ENCODE peak calls at places on chromosomes 13 and 19, in four cellular contexts. I, W, F and H are unnamed samples.

GRCh38 chr13:28384789-28385188 is 110.1 kb downstream of the FLT1 start:
- DNase-seq in I (no peak), W (no peak), F (no peak), H (no peak)

GRCh38 chr13:24863748-24864540 is 100.0 kb downstream of the RNF17 start:
- DNase-seq in I (no peak), W (no peak), F (no peak), H (no peak)

GRCh38 chr13:65911546-65912193 is 1318.5 kb downstream of the PCDH9 start:
- DNase-seq in I (no peak), W (no peak), F (no peak), H (peak)

GRCh38 chr13:44231786-44232516 is 141.7 kb upstream of the SERP2 start:
- DNase-seq in I (no peak), W (peak), F (peak), H (peak)

GRCh38 chr19:290539-291521 is at the start of gene PLPP2:
- DNase-seq in I (no peak), W (peak), F (no peak), H (no peak)

GRCh38 chr19:52961981-52962380 is 700 bp downstream of the ZNF816 start:
- DNase-seq in I (no peak), W (no peak), F (no peak), H (peak)

GRCh38 chr19:46213806-46214205 is 15.7 kb upstream of the IGFL1 start:
- DNase-seq in I (no peak), W (no peak), F (no peak), H (no peak)

GRCh38 chr19:47813304-47813994 is 8.3 kb upstream of the CRX start:
- DNase-seq in I (peak), W (peak), F (peak), H (peak)

GRCh38 chr13:75569576-75569975 is 20.0 kb downstream of the UCHL3 start:
- DNase-seq in I (no peak), W (no peak), F (no peak), H (peak)

GRCh38 chr19:46728693-46729339 is 11.9 kb upstream of the PRKD2 start:
- DNase-seq in I (peak), W (no peak), F (peak), H (peak)

GRCh38 chr13:104571161-104571889 is 1505.1 kb upstream of the SLC10A2 start:
- DNase-seq in I (no peak), W (peak), F (peak), H (peak)

GRCh38 chr13:92297971-92298942 is 899.8 kb downstream of the GPC5 start:
- DNase-seq in I (no peak), W (no peak), F (no peak), H (no peak)

GRCh38 chr13:43884221-43884620 is 4.5 kb downstream of the LACC1 start:
- DNase-seq in I (no peak), W (no peak), F (no peak), H (no peak)

GRCh38 chr13:34591163-34591562 is 350.9 kb upstream of the NBEA start:
- DNase-seq in I (no peak), W (no peak), F (no peak), H (no peak)

GRCh38 chr19:38394488-38394887 is 6.0 kb downstream of the SPRED3 start:
- DNase-seq in I (no peak), W (no peak), F (no peak), H (peak)

GRCh38 chr13:29270536-29271045 is 324.9 kb downstream of the SLC7A1 start:
- DNase-seq in I (no peak), W (no peak), F (no peak), H (no peak)

GRCh38 chr19:46885411-46885810 is 24.6 kb downstream of the ARHGAP35 start:
- DNase-seq in I (no peak), W (no peak), F (no peak), H (no peak)

GRCh38 chr13:83450586-83450985 is 431.7 kb downstream of the SLITRK1 start:
- DNase-seq in I (no peak), W (no peak), F (no peak), H (no peak)

GRCh38 chr13:48731957-48732569 is 78.3 kb downstream of the CYSLTR2 start:
- DNase-seq in I (peak), W (peak), F (no peak), H (peak)

GRCh38 chr19:6048808-6049405 is 61.4 kb downstream of the RFX2 start:
- DNase-seq in I (peak), W (peak), F (peak), H (peak)

GRCh38 chr19:681029-681626 is 4.9 kb downstream of the FSTL3 start:
- DNase-seq in I (no peak), W (no peak), F (peak), H (no peak)

GRCh38 chr13:108968566-108968965 is 339.2 kb downstream of the MYO16 start:
- DNase-seq in I (no peak), W (no peak), F (no peak), H (no peak)

DNA sequence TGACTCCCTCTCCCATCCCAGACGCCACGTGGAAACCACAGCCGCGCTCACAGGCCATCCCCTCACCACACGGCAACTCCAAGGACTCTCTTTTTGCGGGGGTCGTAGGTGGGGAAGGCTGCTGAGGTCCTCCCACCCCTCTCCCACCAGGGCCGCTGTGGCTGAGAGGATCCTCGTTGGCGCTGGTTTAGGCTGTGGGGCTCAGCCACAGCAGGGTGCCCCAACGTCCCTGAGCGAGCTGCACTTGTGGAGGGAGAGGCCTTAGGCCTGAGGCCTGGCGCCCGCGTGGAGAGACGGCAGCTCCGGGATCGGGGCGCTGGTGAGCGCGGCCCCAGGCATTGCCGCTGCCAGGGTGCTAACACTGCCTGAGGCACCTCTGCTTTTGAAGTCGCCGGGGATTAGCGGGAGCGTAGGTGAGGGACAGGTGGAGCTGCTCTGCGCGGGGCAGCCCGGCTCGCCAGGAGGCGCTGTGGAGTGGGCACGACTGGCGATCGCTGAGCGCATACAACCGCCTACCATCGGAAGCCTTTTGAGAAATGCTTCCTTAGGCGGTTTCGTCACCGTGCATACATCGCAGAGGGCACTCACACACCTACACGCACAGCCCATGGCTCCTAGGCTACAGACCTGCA is 9.0 kb downstream of the ZSCAN1 start:
- DNase-seq in I (no peak), W (no peak), F (no peak), H (no peak)
- TF ChIP-seq CTCF in I (no peak), W (no peak), F (no peak), H (no peak)

DNA sequence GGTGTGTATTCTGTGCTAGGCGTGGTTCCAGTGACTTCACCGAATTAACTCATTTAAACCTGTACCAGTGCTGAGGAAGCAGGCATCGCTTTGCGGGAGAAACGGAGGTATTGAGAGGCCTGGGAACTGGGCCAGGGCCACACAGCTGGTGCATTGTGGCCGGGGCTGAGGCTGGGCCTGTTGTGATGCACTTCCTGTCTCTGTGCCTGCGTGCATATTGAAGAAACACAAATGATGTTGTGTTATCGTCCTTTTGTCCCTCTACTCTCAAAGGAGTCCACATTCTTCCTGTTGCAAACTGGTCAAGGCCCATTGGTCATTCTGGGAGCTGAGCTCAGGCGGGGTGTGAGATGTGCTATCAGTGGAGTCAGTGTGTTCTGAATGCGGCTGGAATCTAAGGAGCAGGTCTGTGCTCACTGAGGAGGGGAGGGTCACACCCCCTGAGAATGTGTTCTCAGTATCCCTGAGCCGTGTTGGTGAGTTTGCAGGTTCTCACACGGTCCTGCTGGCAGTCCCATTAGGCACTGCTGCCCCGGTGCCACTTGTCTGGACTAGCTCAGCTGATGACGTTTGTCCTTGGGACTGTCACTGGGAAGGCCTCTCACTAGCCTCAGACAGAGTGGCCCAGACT is 62.1 kb downstream of the ARHGEF7 start:
- DNase-seq in I (peak), W (no peak), F (peak), H (peak)
- H3K4me3 ChIP-seq in I (peak), W (no peak), F (no peak), H (no peak)

DNA sequence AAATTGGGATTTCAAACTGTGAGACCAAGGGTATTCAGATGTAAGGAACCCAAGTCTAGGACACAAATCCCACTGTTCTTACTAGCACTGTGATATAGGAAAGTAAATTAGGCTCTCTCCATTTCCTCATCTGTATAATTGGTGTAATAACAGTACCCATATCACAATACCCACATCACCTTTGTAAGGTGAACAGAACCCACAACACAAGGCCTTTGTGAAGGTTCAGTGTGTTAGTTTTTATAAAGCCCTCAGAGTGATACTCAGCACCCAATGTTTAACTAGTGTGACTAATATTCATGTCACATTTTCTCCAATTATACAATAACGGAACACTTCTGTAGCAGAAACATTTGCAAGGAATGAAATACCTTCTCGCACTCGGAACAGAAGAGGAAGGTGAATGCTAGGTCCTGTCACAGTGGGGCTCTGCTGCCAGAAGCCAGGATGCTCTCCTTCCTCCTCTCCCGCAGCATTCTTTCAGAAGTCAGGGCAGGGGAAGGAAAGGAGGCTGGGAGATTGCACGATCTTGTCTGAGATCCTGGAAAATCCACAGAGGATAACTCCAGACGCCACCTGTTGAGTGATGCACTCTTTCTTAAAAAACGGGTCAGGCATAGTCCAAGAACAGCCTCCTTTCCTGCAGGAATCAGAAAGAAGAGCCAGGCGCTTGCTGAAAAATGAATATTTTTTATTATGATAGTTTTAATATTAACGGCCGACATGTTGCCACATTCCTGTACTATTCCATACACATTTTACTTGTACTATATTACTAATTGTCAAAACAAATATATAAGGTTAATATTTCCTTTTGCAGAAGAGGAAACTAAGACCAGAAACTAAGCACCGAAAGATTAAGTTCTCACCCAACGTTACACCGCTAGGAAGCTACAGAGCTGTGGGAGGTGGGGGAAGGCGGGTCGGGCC is 762 bp downstream of the ZNF45 start:
- DNase-seq in I (no peak), W (no peak), F (no peak), H (peak)
- TF ChIP-seq CTCF in I (no peak), W (no peak), F (no peak), H (peak)

GRCh38 chr13:97648881-97649224 is 214.9 kb downstream of the RAP2A start:
- DNase-seq in I (no peak), W (no peak), F (no peak), H (no peak)

GRCh38 chr13:97648171-97648880 is 214.4 kb downstream of the RAP2A start:
- DNase-seq in I (no peak), W (no peak), F (no peak), H (peak)

GRCh38 chr13:97659602-97660001 is 225.6 kb downstream of the RAP2A start:
- DNase-seq in I (no peak), W (no peak), F (no peak), H (peak)

GRCh38 chr13:97658556-97658955 is 224.6 kb downstream of the RAP2A start:
- DNase-seq in I (no peak), W (no peak), F (no peak), H (no peak)

DNA sequence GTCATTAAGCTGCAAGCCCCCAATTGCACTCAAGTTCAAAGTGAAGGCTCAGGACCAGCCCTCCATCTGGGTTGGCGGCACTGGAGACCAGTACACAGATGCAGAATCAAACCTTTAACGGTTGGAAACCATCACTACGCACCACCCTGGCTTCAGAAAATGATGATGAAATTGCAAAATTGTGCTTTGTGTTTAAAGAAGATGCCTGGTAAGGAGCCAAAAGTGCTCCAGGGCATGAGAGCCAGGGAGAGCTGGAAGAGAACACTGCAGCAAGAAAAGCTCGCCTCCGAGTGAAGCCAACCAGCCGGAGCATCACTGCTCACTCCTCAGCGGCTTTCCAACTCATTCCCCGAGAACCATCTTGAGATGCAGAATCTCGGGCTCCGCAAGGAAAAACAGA is 219.8 kb downstream of the RAP2A start:
- DNase-seq in I (no peak), W (no peak), F (no peak), H (peak)
- H3K4me3 ChIP-seq in I (no peak), W (no peak), F (no peak), H (no peak)

GRCh38 chr13:41061075-41061913 is at the start of gene WBP4:
- DNase-seq in I (peak), W (peak), F (peak), H (peak)
- TF ChIP-seq CTCF in I (no peak), W (no peak), F (no peak), H (peak)

DNA sequence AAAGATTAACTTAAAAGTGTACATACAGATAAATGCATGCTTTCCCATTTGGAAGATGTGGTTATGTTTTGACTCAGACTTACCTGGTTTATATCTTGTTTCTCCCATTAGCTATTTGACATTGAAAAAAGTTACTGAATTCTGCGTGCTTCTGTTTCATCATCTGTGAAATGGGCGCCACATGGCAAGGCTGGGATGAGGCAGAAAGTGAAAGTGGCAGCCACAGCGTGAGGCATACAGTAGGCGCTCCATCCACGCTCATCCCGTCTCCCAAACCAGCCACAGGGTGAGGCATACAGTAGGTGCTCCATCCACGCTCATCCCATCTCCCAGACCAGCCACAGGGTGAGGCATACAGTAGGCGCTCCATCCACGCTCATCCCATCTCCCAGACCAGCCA is 14.0 kb upstream of the TMEM255B start:
- DNase-seq in I (no peak), W (no peak), F (no peak), H (no peak)
- H3K4me3 ChIP-seq in I (no peak), W (no peak), F (no peak), H (no peak)

GRCh38 chr13:98890186-98890585 is 87.7 kb downstream of the DOCK9 start:
- DNase-seq in I (no peak), W (no peak), F (peak), H (peak)
- TF ChIP-seq CTCF in I (no peak), W (no peak), F (no peak), H (no peak)

DNA sequence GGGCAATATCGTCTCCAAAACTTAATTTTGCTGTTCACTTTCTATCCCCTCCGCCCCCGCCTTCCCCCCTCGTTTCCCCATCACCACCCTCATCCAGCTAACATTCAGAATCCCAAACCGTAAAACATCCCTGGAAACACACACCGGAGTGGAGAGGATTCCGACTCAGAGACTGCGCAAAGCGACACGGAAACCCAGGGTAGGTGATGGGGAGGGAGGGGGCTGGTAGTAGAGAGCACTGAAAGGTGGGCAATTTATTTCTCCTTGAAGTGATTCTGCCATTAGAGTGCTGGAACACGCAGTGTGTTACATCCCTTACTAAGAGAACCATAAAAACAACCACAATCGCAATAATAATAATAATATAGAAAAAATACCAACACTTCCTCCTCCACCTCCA is 1.5 kb downstream of the PCDH20 start:
- DNase-seq in I (no peak), W (no peak), F (no peak), H (no peak)
- H3K4me3 ChIP-seq in I (no peak), W (peak), F (peak), H (no peak)

DNA sequence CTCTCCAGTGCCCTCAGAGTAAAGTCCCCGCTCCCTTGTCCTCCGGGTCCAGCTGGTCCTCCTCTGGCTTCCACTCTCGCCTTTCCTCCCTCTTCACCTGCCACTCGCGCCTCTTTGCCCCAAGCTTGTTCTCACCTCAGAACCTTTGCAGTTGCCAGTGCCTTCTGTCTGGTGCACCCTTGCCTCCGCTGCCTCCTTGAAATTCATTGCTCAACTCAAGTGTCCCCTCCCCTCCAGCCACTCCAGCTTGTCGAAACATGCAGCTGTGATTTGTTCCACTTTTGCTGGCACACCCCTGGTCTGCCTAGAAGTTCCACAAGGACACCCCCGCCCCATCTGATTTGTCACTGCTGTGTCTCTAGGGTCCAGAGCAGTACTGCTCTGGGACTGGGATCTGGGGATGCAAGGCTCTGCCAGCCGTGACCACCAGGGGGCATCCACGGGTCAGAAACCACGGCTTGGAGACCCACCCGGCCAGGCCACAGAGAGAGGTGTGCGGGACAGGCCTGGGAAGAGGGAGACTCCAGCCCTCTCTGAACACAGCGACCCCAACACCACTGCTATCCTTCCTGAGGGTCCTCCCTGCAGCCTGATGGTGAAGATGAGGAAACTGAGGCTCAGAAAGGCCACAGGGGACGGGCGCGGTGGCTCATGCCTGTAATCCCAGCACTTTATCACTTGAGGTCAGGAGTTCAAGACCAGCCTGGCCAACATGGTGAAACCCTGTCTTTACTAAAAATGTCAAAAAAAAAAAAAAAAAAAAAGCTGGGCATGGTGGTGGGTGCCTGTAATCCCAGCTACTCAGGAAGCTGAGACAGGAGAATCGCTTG is 49.9 kb downstream of the AP1M1 start:
- DNase-seq in I (peak), W (peak), F (peak), H (peak)
- TF ChIP-seq CTCF in I (peak), W (peak), F (peak), H (peak)

GRCh38 chr19:41939861-41940442 is 11.7 kb upstream of the ERFL start:
- DNase-seq in I (no peak), W (no peak), F (no peak), H (peak)
- H3K4me3 ChIP-seq in I (peak), W (peak), F (peak), H (peak)